ENCODE peak calls at places on chromosomes 12 and 14, in five cellular contexts. One of them, this sample, is unnamed.

GRCh38 chr12:68406134-68406576 is 74.0 kb upstream of the MDM1 start:
- DNase-seq in stimulated activated CD8-positive, alpha-beta memory T cell treated with anti-CD3 and anti-CD28 coated beads, Interleukin-7, amount 100 ng/mL, for 48 hours: no peak
- DNase-seq in NB4: peak
- DNase-seq in NCI-H2107: peak
- DNase-seq in lower lobe of right lung: peak
- DNase-seq in this sample: peak

GRCh38 chr12:101277443-101277842 is 2.5 kb upstream of the UTP20 start:
- DNase-seq in stimulated activated CD8-positive, alpha-beta memory T cell treated with anti-CD3 and anti-CD28 coated beads, Interleukin-7, amount 100 ng/mL, for 48 hours: no peak
- DNase-seq in NB4: peak
- DNase-seq in NCI-H2107: no peak
- DNase-seq in lower lobe of right lung: no peak
- DNase-seq in this sample: no peak

GRCh38 chr14:69056389-69056788 is 77.3 kb upstream of the ACTN1 start:
- DNase-seq in stimulated activated CD8-positive, alpha-beta memory T cell treated with anti-CD3 and anti-CD28 coated beads, Interleukin-7, amount 100 ng/mL, for 48 hours: no peak
- DNase-seq in NB4: peak
- DNase-seq in NCI-H2107: peak
- DNase-seq in lower lobe of right lung: no peak
- DNase-seq in this sample: peak

GRCh38 chr14:100106260-100106659 is 41.0 kb downstream of the EVL start:
- DNase-seq in stimulated activated CD8-positive, alpha-beta memory T cell treated with anti-CD3 and anti-CD28 coated beads, Interleukin-7, amount 100 ng/mL, for 48 hours: no peak
- DNase-seq in NB4: no peak
- DNase-seq in NCI-H2107: no peak
- DNase-seq in lower lobe of right lung: peak
- DNase-seq in this sample: no peak

GRCh38 chr12:19186722-19187661 is 57.5 kb downstream of the PLEKHA5 start:
- DNase-seq in stimulated activated CD8-positive, alpha-beta memory T cell treated with anti-CD3 and anti-CD28 coated beads, Interleukin-7, amount 100 ng/mL, for 48 hours: no peak
- DNase-seq in NB4: peak
- DNase-seq in NCI-H2107: peak
- DNase-seq in lower lobe of right lung: no peak
- DNase-seq in this sample: peak

GRCh38 chr14:55752580-55753365 is 172.8 kb downstream of the KTN1 start:
- DNase-seq in stimulated activated CD8-positive, alpha-beta memory T cell treated with anti-CD3 and anti-CD28 coated beads, Interleukin-7, amount 100 ng/mL, for 48 hours: no peak
- DNase-seq in NB4: no peak
- DNase-seq in NCI-H2107: peak
- DNase-seq in lower lobe of right lung: peak
- DNase-seq in this sample: no peak

GRCh38 chr12:49367381-49368239 is at the start of gene SPATS2:
- DNase-seq in stimulated activated CD8-positive, alpha-beta memory T cell treated with anti-CD3 and anti-CD28 coated beads, Interleukin-7, amount 100 ng/mL, for 48 hours: no peak
- DNase-seq in NB4: no peak
- DNase-seq in NCI-H2107: peak
- DNase-seq in lower lobe of right lung: peak
- DNase-seq in this sample: peak

GRCh38 chr12:132460571-132460970 is 29.4 kb upstream of the FBRSL1 start:
- DNase-seq in stimulated activated CD8-positive, alpha-beta memory T cell treated with anti-CD3 and anti-CD28 coated beads, Interleukin-7, amount 100 ng/mL, for 48 hours: no peak
- DNase-seq in NB4: peak
- DNase-seq in NCI-H2107: no peak
- DNase-seq in lower lobe of right lung: no peak
- DNase-seq in this sample: no peak

GRCh38 chr14:37973031-37973908 is 234.4 kb upstream of the SSTR1 start:
- DNase-seq in stimulated activated CD8-positive, alpha-beta memory T cell treated with anti-CD3 and anti-CD28 coated beads, Interleukin-7, amount 100 ng/mL, for 48 hours: no peak
- DNase-seq in NB4: no peak
- DNase-seq in NCI-H2107: no peak
- DNase-seq in lower lobe of right lung: no peak
- DNase-seq in this sample: peak

GRCh38 chr14:74955229-74955999 is at the start of gene PGF:
- DNase-seq in stimulated activated CD8-positive, alpha-beta memory T cell treated with anti-CD3 and anti-CD28 coated beads, Interleukin-7, amount 100 ng/mL, for 48 hours: no peak
- DNase-seq in NB4: peak
- DNase-seq in NCI-H2107: peak
- DNase-seq in lower lobe of right lung: peak
- DNase-seq in this sample: peak

GRCh38 chr12:108804361-108804949 is 52.9 kb downstream of the SSH1 start:
- DNase-seq in stimulated activated CD8-positive, alpha-beta memory T cell treated with anti-CD3 and anti-CD28 coated beads, Interleukin-7, amount 100 ng/mL, for 48 hours: no peak
- DNase-seq in NB4: no peak
- DNase-seq in NCI-H2107: no peak
- DNase-seq in lower lobe of right lung: no peak
- DNase-seq in this sample: peak

GRCh38 chr12:58378038-58378437 is 436.7 kb downstream of the ATP23 start:
- DNase-seq in stimulated activated CD8-positive, alpha-beta memory T cell treated with anti-CD3 and anti-CD28 coated beads, Interleukin-7, amount 100 ng/mL, for 48 hours: no peak
- DNase-seq in NB4: no peak
- DNase-seq in NCI-H2107: no peak
- DNase-seq in lower lobe of right lung: no peak
- DNase-seq in this sample: no peak

GRCh38 chr12:40099423-40099853 is 6.4 kb downstream of the SLC2A13 start:
- DNase-seq in stimulated activated CD8-positive, alpha-beta memory T cell treated with anti-CD3 and anti-CD28 coated beads, Interleukin-7, amount 100 ng/mL, for 48 hours: no peak
- DNase-seq in NB4: peak
- DNase-seq in NCI-H2107: no peak
- DNase-seq in lower lobe of right lung: no peak
- DNase-seq in this sample: no peak

GRCh38 chr14:60632257-60632656 is 17.0 kb downstream of the SIX1 start:
- DNase-seq in stimulated activated CD8-positive, alpha-beta memory T cell treated with anti-CD3 and anti-CD28 coated beads, Interleukin-7, amount 100 ng/mL, for 48 hours: no peak
- DNase-seq in NB4: no peak
- DNase-seq in NCI-H2107: no peak
- DNase-seq in lower lobe of right lung: no peak
- DNase-seq in this sample: no peak

GRCh38 chr12:78853231-78853630 is 11.3 kb upstream of the SYT1 start:
- DNase-seq in stimulated activated CD8-positive, alpha-beta memory T cell treated with anti-CD3 and anti-CD28 coated beads, Interleukin-7, amount 100 ng/mL, for 48 hours: no peak
- DNase-seq in NB4: no peak
- DNase-seq in NCI-H2107: no peak
- DNase-seq in lower lobe of right lung: no peak
- DNase-seq in this sample: no peak

GRCh38 chr14:76272349-76272748 is 103.6 kb upstream of the ESRRB start:
- DNase-seq in stimulated activated CD8-positive, alpha-beta memory T cell treated with anti-CD3 and anti-CD28 coated beads, Interleukin-7, amount 100 ng/mL, for 48 hours: no peak
- DNase-seq in NB4: no peak
- DNase-seq in NCI-H2107: no peak
- DNase-seq in lower lobe of right lung: no peak
- DNase-seq in this sample: no peak

GRCh38 chr14:32637582-32637981 is 301.1 kb upstream of the NPAS3 start:
- DNase-seq in stimulated activated CD8-positive, alpha-beta memory T cell treated with anti-CD3 and anti-CD28 coated beads, Interleukin-7, amount 100 ng/mL, for 48 hours: no peak
- DNase-seq in NB4: no peak
- DNase-seq in NCI-H2107: no peak
- DNase-seq in lower lobe of right lung: no peak
- DNase-seq in this sample: no peak

GRCh38 chr12:50985322-50985721 is 33.0 kb downstream of the HIGD1C start:
- DNase-seq in stimulated activated CD8-positive, alpha-beta memory T cell treated with anti-CD3 and anti-CD28 coated beads, Interleukin-7, amount 100 ng/mL, for 48 hours: no peak
- DNase-seq in NB4: no peak
- DNase-seq in NCI-H2107: no peak
- DNase-seq in lower lobe of right lung: no peak
- DNase-seq in this sample: peak

GRCh38 chr12:67070604-67071003 is 198.6 kb upstream of the CAND1 start:
- DNase-seq in stimulated activated CD8-positive, alpha-beta memory T cell treated with anti-CD3 and anti-CD28 coated beads, Interleukin-7, amount 100 ng/mL, for 48 hours: no peak
- DNase-seq in NB4: no peak
- DNase-seq in NCI-H2107: no peak
- DNase-seq in lower lobe of right lung: no peak
- DNase-seq in this sample: no peak

This sample was measured in AG20443.